ENCODE peak calls at places on chromosomes 5 and 9, in six cellular contexts. Q, K, L, C, I and H are unnamed samples.

GRCh38 chr5:55855509-55855908 is 4.4 kb downstream of the IL31RA start:
- DNase-seq in Q (no peak), K (no peak), L (no peak), C (peak), I (no peak), H (no peak)

GRCh38 chr5:140469259-140469658 is 67.6 kb downstream of the ANKHD1 start:
- DNase-seq in Q (no peak), K (no peak), L (no peak), C (no peak), I (no peak), H (no peak)

GRCh38 chr5:78005021-78005785 is 229.1 kb upstream of the TBCA start:
- DNase-seq in Q (no peak), K (peak), L (no peak), C (no peak), I (no peak), H (no peak)

GRCh38 chr5:64330728-64331231 is 165.1 kb downstream of the RNF180 start:
- DNase-seq in Q (no peak), K (no peak), L (no peak), C (no peak), I (no peak), H (no peak)

GRCh38 chr5:69136296-69136695 is 30.7 kb upstream of the CCNB1 start:
- DNase-seq in Q (no peak), K (no peak), L (no peak), C (no peak), I (no peak), H (no peak)

GRCh38 chr5:128082551-128083032 is 974 bp upstream of the SLC12A2 start:
- DNase-seq in Q (no peak), K (no peak), L (no peak), C (no peak), I (no peak), H (no peak)

GRCh38 chr5:149434162-149435014 is 55.3 kb upstream of the IL17B start:
- DNase-seq in Q (peak), K (peak), L (peak), C (peak), I (peak), H (no peak)

GRCh38 chr5:31280210-31280609 is 86.7 kb downstream of the CDH6 start:
- DNase-seq in Q (no peak), K (no peak), L (no peak), C (no peak), I (no peak), H (no peak)

GRCh38 chr5:78574157-78574673 is 74.4 kb downstream of the LHFPL2 start:
- DNase-seq in Q (no peak), K (no peak), L (no peak), C (no peak), I (no peak), H (no peak)

GRCh38 chr9:112175796-112176315 is 759 bp upstream of the SUSD1 start:
- DNase-seq in Q (no peak), K (no peak), L (no peak), C (no peak), I (no peak), H (no peak)

GRCh38 chr9:36840895-36841536 is 193.1 kb downstream of the PAX5 start:
- DNase-seq in Q (no peak), K (peak), L (no peak), C (no peak), I (no peak), H (no peak)

GRCh38 chr5:2797160-2797559 is 45.7 kb upstream of the IRX2 start:
- DNase-seq in Q (no peak), K (peak), L (no peak), C (no peak), I (no peak), H (no peak)

GRCh38 chr9:13532407-13532806 is 252.9 kb upstream of the MPDZ start:
- DNase-seq in Q (no peak), K (no peak), L (no peak), C (no peak), I (no peak), H (no peak)

GRCh38 chr9:3360245-3360644 is 165.6 kb downstream of the RFX3 start:
- DNase-seq in Q (no peak), K (no peak), L (no peak), C (no peak), I (no peak), H (no peak)

GRCh38 chr9:127976498-127976897 is 4.3 kb downstream of the EEIG1 start:
- DNase-seq in Q (no peak), K (peak), L (no peak), C (no peak), I (no peak), H (no peak)

GRCh38 chr5:74255692-74256091 is 384.8 kb downstream of the ENC1 start:
- DNase-seq in Q (no peak), K (no peak), L (no peak), C (no peak), I (no peak), H (no peak)

GRCh38 chr5:73796164-73797141 is 170.5 kb downstream of the ARHGEF28 start:
- DNase-seq in Q (peak), K (no peak), L (peak), C (peak), I (peak), H (peak)

GRCh38 chr5:154595662-154596061 is 117.6 kb upstream of the HAND1 start:
- DNase-seq in Q (no peak), K (no peak), L (no peak), C (no peak), I (no peak), H (no peak)

GRCh38 chr9:136564379-136564988 is 18.6 kb upstream of the NOTCH1 start:
- DNase-seq in Q (peak), K (no peak), L (no peak), C (no peak), I (no peak), H (no peak)

GRCh38 chr9:37453827-37454226 is 11.4 kb downstream of the ZBTB5 start:
- DNase-seq in Q (no peak), K (no peak), L (no peak), C (no peak), I (no peak), H (no peak)

GRCh38 chr9:137550241-137550621 is at the start of gene PNPLA7:
- DNase-seq in Q (peak), K (peak), L (peak), C (peak), I (no peak), H (no peak)

GRCh38 chr5:96614110-96614691 is 48.0 kb upstream of the CAST start:
- DNase-seq in Q (peak), K (peak), L (no peak), C (peak), I (peak), H (peak)

GRCh38 chr9:124209279-124209678 is 48.5 kb upstream of the NEK6 start:
- DNase-seq in Q (no peak), K (no peak), L (no peak), C (no peak), I (no peak), H (no peak)

GRCh38 chr5:121019734-121020133 is 555.6 kb downstream of the PRR16 start:
- DNase-seq in Q (no peak), K (no peak), L (no peak), C (no peak), I (no peak), H (no peak)

GRCh38 chr5:159465604-159466003 is 135.3 kb upstream of the IL12B start:
- DNase-seq in Q (no peak), K (no peak), L (no peak), C (no peak), I (no peak), H (no peak)

GRCh38 chr5:112878760-112879159 is 17.7 kb downstream of the SRP19 start:
- DNase-seq in Q (no peak), K (no peak), L (no peak), C (peak), I (no peak), H (no peak)

GRCh38 chr9:133394687-133395271 is 18.6 kb downstream of the STKLD1 start:
- DNase-seq in Q (no peak), K (no peak), L (no peak), C (no peak), I (no peak), H (no peak)

GRCh38 chr5:68369436-68370125 is 154.0 kb downstream of the PIK3R1 start:
- DNase-seq in Q (no peak), K (no peak), L (no peak), C (peak), I (no peak), H (no peak)